ENCODE peak calls at places on chromosome 2, in eight cellular contexts. One of them, this sample, is unnamed.

GRCh38 chr2:239151201-239152131 is 249.4 kb downstream of the HDAC4 start:
- DNase-seq in colonic mucosa: no peak
- DNase-seq in body of pancreas: peak; percentile 22
- DNase-seq in glutamatergic neuron: peak; percentile 7
- DNase-seq in cardiac fibroblast: no peak
- DNase-seq in T-helper 2 cell: no peak
- DNase-seq in GM12891: no peak
- DNase-seq in astrocyte of the cerebellum: no peak
- DNase-seq in this sample: peak; percentile 38

GRCh38 chr2:183996825-183997823 is 601.2 kb upstream of the ZNF804A start:
- DNase-seq in cardiac fibroblast: no peak
- DNase-seq in colonic mucosa: peak; percentile 40
- DNase-seq in astrocyte of the cerebellum: peak; percentile 66
- DNase-seq in body of pancreas: peak; percentile 92
- DNase-seq in T-helper 2 cell: no peak
- DNase-seq in GM12891: no peak
- DNase-seq in glutamatergic neuron: no peak
- DNase-seq in this sample: no peak

GRCh38 chr2:11370377-11371098 is 26.1 kb upstream of the ROCK2 start:
- DNase-seq in colonic mucosa: peak; percentile 95
- DNase-seq in T-helper 2 cell: no peak
- DNase-seq in body of pancreas: peak; percentile 74
- DNase-seq in cardiac fibroblast: peak; percentile 18
- DNase-seq in astrocyte of the cerebellum: no peak
- DNase-seq in glutamatergic neuron: no peak
- DNase-seq in GM12891: no peak
- DNase-seq in this sample: peak; percentile 90

GRCh38 chr2:27752551-27753237 is 18.8 kb upstream of the MRPL33 start:
- DNase-seq in cardiac fibroblast: no peak
- DNase-seq in GM12891: no peak
- DNase-seq in colonic mucosa: peak; percentile 51
- DNase-seq in body of pancreas: peak; percentile 87
- DNase-seq in glutamatergic neuron: no peak
- DNase-seq in T-helper 2 cell: no peak
- DNase-seq in astrocyte of the cerebellum: no peak
- DNase-seq in this sample: peak; percentile 63

GRCh38 chr2:98915751-98916358 is 20.2 kb downstream of the CRACDL start:
- DNase-seq in body of pancreas: no peak
- DNase-seq in cardiac fibroblast: peak; percentile 83
- DNase-seq in astrocyte of the cerebellum: no peak
- DNase-seq in colonic mucosa: no peak
- DNase-seq in GM12891: no peak
- DNase-seq in glutamatergic neuron: no peak
- DNase-seq in T-helper 2 cell: no peak
- DNase-seq in this sample: no peak

GRCh38 chr2:191521608-191522208 is 156.2 kb upstream of the NABP1 start:
- DNase-seq in GM12891: no peak
- DNase-seq in glutamatergic neuron: no peak
- DNase-seq in cardiac fibroblast: peak; percentile 58
- DNase-seq in body of pancreas: no peak
- DNase-seq in T-helper 2 cell: no peak
- DNase-seq in astrocyte of the cerebellum: peak; percentile 50
- DNase-seq in colonic mucosa: no peak
- DNase-seq in this sample: no peak

GRCh38 chr2:150607471-150607870 is 120.0 kb upstream of the RND3 start:
- DNase-seq in T-helper 2 cell: no peak
- DNase-seq in cardiac fibroblast: peak; percentile 50
- DNase-seq in glutamatergic neuron: no peak
- DNase-seq in body of pancreas: no peak
- DNase-seq in GM12891: no peak
- DNase-seq in colonic mucosa: no peak
- DNase-seq in astrocyte of the cerebellum: no peak
- DNase-seq in this sample: no peak

GRCh38 chr2:191680639-191681038 is 2.7 kb downstream of the NABP1 start:
- DNase-seq in T-helper 2 cell: no peak
- DNase-seq in GM12891: no peak
- DNase-seq in body of pancreas: no peak
- DNase-seq in colonic mucosa: no peak
- DNase-seq in astrocyte of the cerebellum: no peak
- DNase-seq in cardiac fibroblast: no peak
- DNase-seq in glutamatergic neuron: no peak
- DNase-seq in this sample: no peak

GRCh38 chr2:128315122-128315828 is 3.4 kb downstream of the HS6ST1 start:
- DNase-seq in glutamatergic neuron: no peak
- DNase-seq in GM12891: no peak
- DNase-seq in astrocyte of the cerebellum: no peak
- DNase-seq in cardiac fibroblast: no peak
- DNase-seq in body of pancreas: no peak
- DNase-seq in colonic mucosa: no peak
- DNase-seq in T-helper 2 cell: no peak
- DNase-seq in this sample: no peak

GRCh38 chr2:106685180-106685897 is 198.2 kb downstream of the CD8B2 start:
- DNase-seq in body of pancreas: no peak
- DNase-seq in GM12891: no peak
- DNase-seq in colonic mucosa: no peak
- DNase-seq in glutamatergic neuron: no peak
- DNase-seq in astrocyte of the cerebellum: no peak
- DNase-seq in T-helper 2 cell: no peak
- DNase-seq in cardiac fibroblast: no peak
- DNase-seq in this sample: no peak

GRCh38 chr2:43553341-43553855 is 42.4 kb downstream of the THADA start:
- DNase-seq in colonic mucosa: no peak
- DNase-seq in glutamatergic neuron: no peak
- DNase-seq in GM12891: no peak
- DNase-seq in astrocyte of the cerebellum: no peak
- DNase-seq in cardiac fibroblast: no peak
- DNase-seq in T-helper 2 cell: no peak
- DNase-seq in body of pancreas: no peak
- DNase-seq in this sample: no peak

GRCh38 chr2:159684796-159685195 is 27.5 kb upstream of the MARCHF7 start:
- DNase-seq in colonic mucosa: no peak
- DNase-seq in GM12891: no peak
- DNase-seq in cardiac fibroblast: peak; percentile 82
- DNase-seq in T-helper 2 cell: no peak
- DNase-seq in glutamatergic neuron: no peak
- DNase-seq in body of pancreas: no peak
- DNase-seq in astrocyte of the cerebellum: peak; percentile 16
- DNase-seq in this sample: no peak

GRCh38 chr2:1660656-1661650 is 83.4 kb downstream of the PXDN start:
- DNase-seq in GM12891: no peak
- DNase-seq in colonic mucosa: no peak
- DNase-seq in glutamatergic neuron: no peak
- DNase-seq in cardiac fibroblast: no peak
- DNase-seq in body of pancreas: no peak
- DNase-seq in astrocyte of the cerebellum: no peak
- DNase-seq in T-helper 2 cell: no peak
- DNase-seq in this sample: no peak

GRCh38 chr2:22382439-22383169 is 1002.4 kb upstream of the KLHL29 start:
- DNase-seq in GM12891: no peak
- DNase-seq in body of pancreas: no peak
- DNase-seq in cardiac fibroblast: no peak
- DNase-seq in colonic mucosa: no peak
- DNase-seq in astrocyte of the cerebellum: no peak
- DNase-seq in glutamatergic neuron: peak; percentile 41
- DNase-seq in T-helper 2 cell: no peak
- DNase-seq in this sample: no peak

GRCh38 chr2:195319112-195319460 is 337.9 kb upstream of the SLC39A10 start:
- DNase-seq in cardiac fibroblast: peak; percentile 91
- DNase-seq in colonic mucosa: no peak
- DNase-seq in glutamatergic neuron: no peak
- DNase-seq in astrocyte of the cerebellum: peak; percentile 33
- DNase-seq in T-helper 2 cell: no peak
- DNase-seq in GM12891: no peak
- DNase-seq in body of pancreas: no peak
- DNase-seq in this sample: no peak

GRCh38 chr2:48734576-48735303 is 20.8 kb downstream of the LHCGR start:
- DNase-seq in glutamatergic neuron: no peak
- DNase-seq in astrocyte of the cerebellum: no peak
- DNase-seq in T-helper 2 cell: no peak
- DNase-seq in GM12891: no peak
- DNase-seq in colonic mucosa: no peak
- DNase-seq in body of pancreas: no peak
- DNase-seq in cardiac fibroblast: no peak
- DNase-seq in this sample: no peak

GRCh38 chr2:216862628-216863027 is 2.8 kb upstream of the TNP1 start:
- DNase-seq in T-helper 2 cell: no peak
- DNase-seq in body of pancreas: no peak
- DNase-seq in colonic mucosa: no peak
- DNase-seq in cardiac fibroblast: no peak
- DNase-seq in GM12891: no peak
- DNase-seq in astrocyte of the cerebellum: no peak
- DNase-seq in glutamatergic neuron: no peak
- DNase-seq in this sample: no peak

GRCh38 chr2:184602734-184603133 is 4.4 kb downstream of the ZNF804A start:
- DNase-seq in astrocyte of the cerebellum: no peak
- DNase-seq in T-helper 2 cell: no peak
- DNase-seq in GM12891: no peak
- DNase-seq in colonic mucosa: no peak
- DNase-seq in body of pancreas: no peak
- DNase-seq in glutamatergic neuron: no peak
- DNase-seq in cardiac fibroblast: no peak
- DNase-seq in this sample: no peak

GRCh38 chr2:10537522-10538195 is 89.5 kb upstream of the ODC1 start:
- DNase-seq in cardiac fibroblast: no peak
- DNase-seq in body of pancreas: no peak
- DNase-seq in colonic mucosa: no peak
- DNase-seq in T-helper 2 cell: no peak
- DNase-seq in astrocyte of the cerebellum: no peak
- DNase-seq in GM12891: no peak
- DNase-seq in glutamatergic neuron: no peak
- DNase-seq in this sample: no peak

GRCh38 chr2:179129574-179130238 is 79.8 kb upstream of the CCDC141 start:
- DNase-seq in cardiac fibroblast: peak; percentile 36
- DNase-seq in body of pancreas: peak; percentile 5
- DNase-seq in glutamatergic neuron: no peak
- DNase-seq in astrocyte of the cerebellum: no peak
- DNase-seq in colonic mucosa: no peak
- DNase-seq in GM12891: no peak
- DNase-seq in T-helper 2 cell: no peak
- DNase-seq in this sample: no peak

GRCh38 chr2:70173520-70173919 is 17.3 kb downstream of the C2orf42 start:
- DNase-seq in cardiac fibroblast: peak; percentile 19
- DNase-seq in GM12891: no peak
- DNase-seq in colonic mucosa: no peak
- DNase-seq in glutamatergic neuron: no peak
- DNase-seq in astrocyte of the cerebellum: no peak
- DNase-seq in T-helper 2 cell: no peak
- DNase-seq in body of pancreas: no peak
- DNase-seq in this sample: no peak

GRCh38 chr2:15732341-15733077 is 140.8 kb downstream of the DDX1 start:
- DNase-seq in body of pancreas: no peak
- DNase-seq in glutamatergic neuron: peak; percentile 52
- DNase-seq in T-helper 2 cell: no peak
- DNase-seq in cardiac fibroblast: no peak
- DNase-seq in GM12891: peak; percentile 34
- DNase-seq in colonic mucosa: no peak
- DNase-seq in astrocyte of the cerebellum: no peak
- DNase-seq in this sample: no peak

GRCh38 chr2:223768179-223768578 is 69.2 kb downstream of the AP1S3 start:
- DNase-seq in glutamatergic neuron: no peak
- DNase-seq in body of pancreas: no peak
- DNase-seq in GM12891: no peak
- DNase-seq in T-helper 2 cell: no peak
- DNase-seq in colonic mucosa: no peak
- DNase-seq in cardiac fibroblast: no peak
- DNase-seq in astrocyte of the cerebellum: no peak
- DNase-seq in this sample: no peak

GRCh38 chr2:74481961-74482800 is 617 bp downstream of the CCDC142 start:
- DNase-seq in glutamatergic neuron: peak; percentile 66
- DNase-seq in colonic mucosa: no peak
- DNase-seq in cardiac fibroblast: peak; percentile 19
- DNase-seq in GM12891: no peak
- DNase-seq in T-helper 2 cell: no peak
- DNase-seq in body of pancreas: peak; percentile 63
- DNase-seq in astrocyte of the cerebellum: no peak
- DNase-seq in this sample: no peak

GRCh38 chr2:48482313-48482712 is 47.6 kb upstream of the STON1 start:
- DNase-seq in GM12891: no peak
- DNase-seq in colonic mucosa: no peak
- DNase-seq in body of pancreas: no peak
- DNase-seq in cardiac fibroblast: peak; percentile 33
- DNase-seq in astrocyte of the cerebellum: peak; percentile 90
- DNase-seq in T-helper 2 cell: no peak
- DNase-seq in glutamatergic neuron: no peak
- DNase-seq in this sample: no peak

GRCh38 chr2:162256621-162257020 is 13.4 kb upstream of the FAP start:
- DNase-seq in cardiac fibroblast: peak; percentile 45
- DNase-seq in astrocyte of the cerebellum: no peak
- DNase-seq in GM12891: no peak
- DNase-seq in T-helper 2 cell: no peak
- DNase-seq in glutamatergic neuron: no peak
- DNase-seq in body of pancreas: no peak
- DNase-seq in colonic mucosa: no peak
- DNase-seq in this sample: no peak

GRCh38 chr2:191593622-191594416 is 84.1 kb upstream of the NABP1 start:
- DNase-seq in T-helper 2 cell: no peak
- DNase-seq in colonic mucosa: no peak
- DNase-seq in glutamatergic neuron: no peak
- DNase-seq in GM12891: no peak
- DNase-seq in body of pancreas: no peak
- DNase-seq in cardiac fibroblast: peak; percentile 81
- DNase-seq in astrocyte of the cerebellum: no peak
- DNase-seq in this sample: no peak

GRCh38 chr2:158495175-158495574 is 38.4 kb downstream of the PKP4 start:
- DNase-seq in astrocyte of the cerebellum: no peak
- DNase-seq in T-helper 2 cell: no peak
- DNase-seq in cardiac fibroblast: peak; percentile 76
- DNase-seq in colonic mucosa: no peak
- DNase-seq in body of pancreas: no peak
- DNase-seq in GM12891: no peak
- DNase-seq in glutamatergic neuron: no peak
- DNase-seq in this sample: no peak

GRCh38 chr2:63189026-63189425 is 138.4 kb downstream of the OTX1 start:
- DNase-seq in GM12891: peak; percentile 16
- DNase-seq in astrocyte of the cerebellum: no peak
- DNase-seq in colonic mucosa: peak; percentile 27
- DNase-seq in cardiac fibroblast: peak; percentile 69
- DNase-seq in glutamatergic neuron: peak; percentile 60
- DNase-seq in T-helper 2 cell: no peak
- DNase-seq in body of pancreas: peak; percentile 15
- DNase-seq in this sample: no peak

GRCh38 chr2:16635796-16636699 is 29.6 kb downstream of the CYRIA start:
- DNase-seq in GM12891: no peak
- DNase-seq in T-helper 2 cell: no peak
- DNase-seq in colonic mucosa: no peak
- DNase-seq in glutamatergic neuron: no peak
- DNase-seq in cardiac fibroblast: peak; percentile 73
- DNase-seq in body of pancreas: no peak
- DNase-seq in astrocyte of the cerebellum: no peak
- DNase-seq in this sample: no peak

GRCh38 chr2:47905454-47906260 is 641 bp downstream of the FBXO11 start:
- DNase-seq in astrocyte of the cerebellum: no peak
- DNase-seq in cardiac fibroblast: peak; percentile 58
- DNase-seq in glutamatergic neuron: peak; percentile 75
- DNase-seq in T-helper 2 cell: peak; percentile 35
- DNase-seq in GM12891: peak; percentile 24
- DNase-seq in body of pancreas: peak; percentile 63
- DNase-seq in colonic mucosa: peak; percentile 55
- DNase-seq in this sample: peak; percentile 56

GRCh38 chr2:112634153-112634873 is 11.4 kb upstream of the SLC20A1 start:
- DNase-seq in body of pancreas: no peak
- DNase-seq in colonic mucosa: no peak
- DNase-seq in cardiac fibroblast: no peak
- DNase-seq in T-helper 2 cell: no peak
- DNase-seq in glutamatergic neuron: no peak
- DNase-seq in GM12891: no peak
- DNase-seq in astrocyte of the cerebellum: no peak
- DNase-seq in this sample: peak; percentile 27

GRCh38 chr2:189178726-189179606 is 595 bp downstream of the COL5A2 start:
- DNase-seq in T-helper 2 cell: no peak
- DNase-seq in glutamatergic neuron: no peak
- DNase-seq in GM12891: no peak
- DNase-seq in cardiac fibroblast: peak; percentile 84
- DNase-seq in body of pancreas: no peak
- DNase-seq in astrocyte of the cerebellum: peak; percentile 67
- DNase-seq in colonic mucosa: no peak
- DNase-seq in this sample: no peak

GRCh38 chr2:232075080-232075479 is 113.6 kb downstream of the DIS3L2 start:
- DNase-seq in cardiac fibroblast: peak; percentile 73
- DNase-seq in astrocyte of the cerebellum: no peak
- DNase-seq in glutamatergic neuron: no peak
- DNase-seq in T-helper 2 cell: no peak
- DNase-seq in GM12891: no peak
- DNase-seq in body of pancreas: no peak
- DNase-seq in colonic mucosa: no peak
- DNase-seq in this sample: no peak

This sample was measured in Peyer's patch.